ENCODE peak calls at places on chromosomes 11 and 22, in nine cellular contexts. One of them, this sample, is unnamed.

GRCh38 chr11:10592331-10592730 is 23.9 kb upstream of the LYVE1 start:
- DNase-seq in right lobe of liver: no peak
- DNase-seq in left ventricle myocardium inferior: no peak
- DNase-seq in pancreas: no peak
- DNase-seq in K562: no peak
- DNase-seq in psoas muscle: no peak
- DNase-seq in SK-N-SH: no peak
- DNase-seq in PC-9: no peak
- DNase-seq in endothelial cell of umbilical vein: peak; percentile 68
- DNase-seq in this sample: peak; percentile 15

GRCh38 chr11:60973699-60974098 is 2.2 kb downstream of the CD6 start:
- DNase-seq in PC-9: no peak
- DNase-seq in left ventricle myocardium inferior: no peak
- DNase-seq in pancreas: no peak
- DNase-seq in SK-N-SH: no peak
- DNase-seq in endothelial cell of umbilical vein: no peak
- DNase-seq in right lobe of liver: no peak
- DNase-seq in psoas muscle: no peak
- DNase-seq in K562: no peak
- DNase-seq in this sample: peak; percentile 8

GRCh38 chr11:10358696-10359095 is 53.8 kb downstream of the ADM start:
- DNase-seq in left ventricle myocardium inferior: no peak
- DNase-seq in K562: no peak
- DNase-seq in endothelial cell of umbilical vein: no peak
- DNase-seq in right lobe of liver: no peak
- DNase-seq in psoas muscle: no peak
- DNase-seq in pancreas: no peak
- DNase-seq in PC-9: no peak
- DNase-seq in SK-N-SH: no peak
- DNase-seq in this sample: no peak

GRCh38 chr22:39723899-39724351 is 153.4 kb downstream of the CACNA1I start:
- DNase-seq in pancreas: peak; percentile 41
- DNase-seq in right lobe of liver: peak; percentile 43
- DNase-seq in left ventricle myocardium inferior: no peak
- DNase-seq in K562: peak; percentile 69
- DNase-seq in PC-9: peak; percentile 35
- DNase-seq in endothelial cell of umbilical vein: no peak
- DNase-seq in psoas muscle: no peak
- DNase-seq in SK-N-SH: no peak
- DNase-seq in this sample: peak; percentile 46

GRCh38 chr11:59754494-59754858 is 700 bp upstream of the STX3 start:
- DNase-seq in PC-9: peak; percentile 21
- DNase-seq in K562: no peak
- DNase-seq in right lobe of liver: no peak
- DNase-seq in psoas muscle: no peak
- DNase-seq in endothelial cell of umbilical vein: no peak
- DNase-seq in SK-N-SH: peak; percentile 39
- DNase-seq in pancreas: peak; percentile 62
- DNase-seq in left ventricle myocardium inferior: peak; percentile 19
- DNase-seq in this sample: peak; percentile 35

GRCh38 chr11:14360976-14361375 is 2.0 kb upstream of the RRAS2 start:
- DNase-seq in K562: no peak
- DNase-seq in PC-9: no peak
- DNase-seq in SK-N-SH: no peak
- DNase-seq in left ventricle myocardium inferior: no peak
- DNase-seq in pancreas: no peak
- DNase-seq in endothelial cell of umbilical vein: no peak
- DNase-seq in right lobe of liver: no peak
- DNase-seq in psoas muscle: no peak
- DNase-seq in this sample: no peak

GRCh38 chr22:22903355-22903777 is 15.8 kb downstream of the IGLL5 start:
- DNase-seq in SK-N-SH: no peak
- DNase-seq in endothelial cell of umbilical vein: no peak
- DNase-seq in pancreas: no peak
- DNase-seq in PC-9: no peak
- DNase-seq in psoas muscle: no peak
- DNase-seq in left ventricle myocardium inferior: no peak
- DNase-seq in K562: peak; percentile 53
- DNase-seq in right lobe of liver: no peak
- DNase-seq in this sample: no peak

GRCh38 chr22:28440517-28441366 is 238.9 kb downstream of the TTC28 start:
- DNase-seq in psoas muscle: no peak
- DNase-seq in left ventricle myocardium inferior: no peak
- DNase-seq in right lobe of liver: no peak
- DNase-seq in SK-N-SH: peak; percentile 29
- DNase-seq in pancreas: no peak
- DNase-seq in K562: no peak
- DNase-seq in endothelial cell of umbilical vein: peak; percentile 16
- DNase-seq in PC-9: no peak
- DNase-seq in this sample: no peak

GRCh38 chr22:44625981-44626687 is 75.9 kb upstream of the PRR5 start:
- DNase-seq in K562: peak; percentile 81
- DNase-seq in SK-N-SH: peak; percentile 88
- DNase-seq in psoas muscle: peak; percentile 68
- DNase-seq in right lobe of liver: peak; percentile 69
- DNase-seq in pancreas: peak; percentile 84
- DNase-seq in left ventricle myocardium inferior: peak; percentile 62
- DNase-seq in endothelial cell of umbilical vein: peak; percentile 62
- DNase-seq in PC-9: peak; percentile 74
- DNase-seq in this sample: peak; percentile 67

GRCh38 chr11:121435132-121435531 is 17.0 kb upstream of the SORL1 start:
- DNase-seq in PC-9: no peak
- DNase-seq in endothelial cell of umbilical vein: no peak
- DNase-seq in psoas muscle: no peak
- DNase-seq in left ventricle myocardium inferior: no peak
- DNase-seq in K562: no peak
- DNase-seq in right lobe of liver: no peak
- DNase-seq in SK-N-SH: no peak
- DNase-seq in pancreas: no peak
- DNase-seq in this sample: no peak

GRCh38 chr11:36288442-36289225 is 590 bp downstream of the COMMD9 start:
- DNase-seq in psoas muscle: no peak
- DNase-seq in PC-9: no peak
- DNase-seq in endothelial cell of umbilical vein: no peak
- DNase-seq in pancreas: no peak
- DNase-seq in SK-N-SH: peak; percentile 21
- DNase-seq in right lobe of liver: no peak
- DNase-seq in left ventricle myocardium inferior: no peak
- DNase-seq in K562: no peak
- DNase-seq in this sample: no peak

GRCh38 chr11:36292311-36292722 is 3.1 kb upstream of the COMMD9 start:
- DNase-seq in left ventricle myocardium inferior: no peak
- DNase-seq in K562: peak; percentile 33
- DNase-seq in PC-9: no peak
- DNase-seq in pancreas: no peak
- DNase-seq in SK-N-SH: peak; percentile 71
- DNase-seq in right lobe of liver: no peak
- DNase-seq in psoas muscle: no peak
- DNase-seq in endothelial cell of umbilical vein: peak; percentile 46
- DNase-seq in this sample: peak; percentile 32

GRCh38 chr11:36289226-36289852 is at the start of gene COMMD9:
- DNase-seq in right lobe of liver: peak; percentile 95
- DNase-seq in psoas muscle: peak; percentile 94
- DNase-seq in SK-N-SH: peak; percentile 92
- DNase-seq in left ventricle myocardium inferior: peak; percentile 94
- DNase-seq in K562: peak; percentile 96
- DNase-seq in PC-9: peak; percentile 92
- DNase-seq in endothelial cell of umbilical vein: peak; percentile 93
- DNase-seq in pancreas: peak; percentile 93
- DNase-seq in this sample: peak; percentile 95
- TF ChIP-seq CTCF in right lobe of liver: no peak
- TF ChIP-seq CTCF in psoas muscle: no peak
- TF ChIP-seq CTCF in SK-N-SH: no peak
- TF ChIP-seq CTCF in left ventricle myocardium inferior: no peak
- TF ChIP-seq CTCF in K562: no peak
- TF ChIP-seq CTCF in PC-9: no peak
- TF ChIP-seq CTCF in endothelial cell of umbilical vein: no peak
- TF ChIP-seq CTCF in pancreas: no peak
- TF ChIP-seq CTCF in this sample: no peak

GRCh38 chr11:119460130-119460529 is 37.2 kb upstream of the THY1 start:
- DNase-seq in endothelial cell of umbilical vein: no peak
- DNase-seq in K562: no peak
- DNase-seq in left ventricle myocardium inferior: no peak
- DNase-seq in psoas muscle: no peak
- DNase-seq in pancreas: no peak
- DNase-seq in PC-9: no peak
- DNase-seq in SK-N-SH: no peak
- DNase-seq in right lobe of liver: no peak
- DNase-seq in this sample: no peak

GRCh38 chr11:119460582-119460981 is 37.6 kb upstream of the THY1 start:
- DNase-seq in left ventricle myocardium inferior: no peak
- DNase-seq in endothelial cell of umbilical vein: no peak
- DNase-seq in K562: no peak
- DNase-seq in psoas muscle: no peak
- DNase-seq in right lobe of liver: no peak
- DNase-seq in pancreas: no peak
- DNase-seq in PC-9: no peak
- DNase-seq in SK-N-SH: no peak
- DNase-seq in this sample: no peak

GRCh38 chr11:119459293-119459976 is 36.5 kb upstream of the THY1 start:
- DNase-seq in PC-9: no peak
- DNase-seq in left ventricle myocardium inferior: no peak
- DNase-seq in psoas muscle: no peak
- DNase-seq in pancreas: no peak
- DNase-seq in K562: no peak
- DNase-seq in endothelial cell of umbilical vein: no peak
- DNase-seq in SK-N-SH: peak; percentile 41
- DNase-seq in right lobe of liver: no peak
- DNase-seq in this sample: no peak

DNA sequence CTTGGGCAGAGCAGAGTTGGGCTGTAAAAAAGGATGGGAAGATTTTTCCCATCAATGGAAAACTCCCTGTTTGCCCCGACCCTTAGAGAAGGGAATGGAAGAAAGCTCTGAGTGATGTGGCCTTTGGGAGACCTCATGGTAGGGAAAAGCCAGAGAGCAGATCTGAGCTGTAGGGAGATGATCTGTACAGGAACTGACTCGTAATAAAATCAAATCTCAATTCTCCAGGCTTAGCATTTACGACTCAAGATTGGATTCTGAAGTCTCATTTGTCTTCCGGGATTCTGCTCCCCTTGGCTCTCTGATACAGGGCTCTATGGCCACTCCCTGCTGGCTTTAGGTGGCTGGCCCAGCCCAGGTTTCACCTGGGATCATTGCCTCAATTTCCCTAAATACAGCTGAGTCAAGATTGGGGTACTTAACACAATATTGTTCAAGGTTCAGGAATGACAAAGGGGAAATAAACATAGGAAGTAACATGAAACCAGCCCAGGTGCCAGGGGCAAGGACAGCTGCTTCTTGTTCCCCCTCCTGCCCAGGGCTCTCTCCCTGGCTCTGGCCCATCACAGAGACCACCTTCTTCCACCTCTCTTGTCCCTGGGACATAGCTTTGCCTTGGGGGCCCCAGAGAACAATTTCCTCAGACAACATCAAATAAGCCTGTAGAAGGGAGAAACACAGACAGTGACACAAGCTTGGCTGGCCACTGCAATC is 38.4 kb upstream of the THY1 start:
- DNase-seq in left ventricle myocardium inferior: no peak
- DNase-seq in pancreas: no peak
- DNase-seq in SK-N-SH: no peak
- DNase-seq in endothelial cell of umbilical vein: no peak
- DNase-seq in right lobe of liver: no peak
- DNase-seq in PC-9: no peak
- DNase-seq in K562: no peak
- DNase-seq in psoas muscle: no peak
- DNase-seq in this sample: no peak
- H3K4me3 ChIP-seq in left ventricle myocardium inferior: no peak overlapping the region
- H3K4me3 ChIP-seq in pancreas: no peak overlapping the region
- H3K4me3 ChIP-seq in SK-N-SH: no peak overlapping the region
- H3K4me3 ChIP-seq in endothelial cell of umbilical vein: no peak overlapping the region
- H3K4me3 ChIP-seq in right lobe of liver: no peak overlapping the region
- H3K4me3 ChIP-seq in PC-9: no peak overlapping the region
- H3K4me3 ChIP-seq in K562: no peak overlapping the region
- H3K4me3 ChIP-seq in psoas muscle: no peak overlapping the region
- H3K4me3 ChIP-seq in this sample: no peak overlapping the region

GRCh38 chr11:19922689-19923035 is 210.0 kb downstream of the NAV2 start:
- DNase-seq in PC-9: no peak
- DNase-seq in K562: no peak
- DNase-seq in left ventricle myocardium inferior: no peak
- DNase-seq in endothelial cell of umbilical vein: no peak
- DNase-seq in pancreas: no peak
- DNase-seq in psoas muscle: no peak
- DNase-seq in SK-N-SH: no peak
- DNase-seq in right lobe of liver: no peak
- DNase-seq in this sample: no peak
- H3K4me1 ChIP-seq in PC-9: peaks cover 62% of the 10 kb centered on the region
- H3K4me1 ChIP-seq in K562: no peaks in the 10 kb centered on the region
- H3K4me1 ChIP-seq in left ventricle myocardium inferior: peaks cover 23% of the 10 kb centered on the region
- H3K4me1 ChIP-seq in endothelial cell of umbilical vein: peaks cover 19% of the 10 kb centered on the region
- H3K4me1 ChIP-seq in pancreas: no peaks in the 10 kb centered on the region
- H3K4me1 ChIP-seq in psoas muscle: no peaks in the 10 kb centered on the region
- H3K4me1 ChIP-seq in SK-N-SH: peaks cover 16% of the 10 kb centered on the region
- H3K4me1 ChIP-seq in right lobe of liver: peaks cover 38% of the 10 kb centered on the region
- H3K4me1 ChIP-seq in this sample: no peaks in the 10 kb centered on the region

GRCh38 chr22:24482998-24483397 is 12.1 kb upstream of the UPB1 start:
- DNase-seq in pancreas: no peak
- DNase-seq in SK-N-SH: no peak
- DNase-seq in PC-9: no peak
- DNase-seq in K562: no peak
- DNase-seq in left ventricle myocardium inferior: no peak
- DNase-seq in right lobe of liver: no peak
- DNase-seq in endothelial cell of umbilical vein: no peak
- DNase-seq in psoas muscle: no peak
- DNase-seq in this sample: no peak

GRCh38 chr22:24483966-24484545 is 11.1 kb upstream of the UPB1 start:
- DNase-seq in right lobe of liver: no peak
- DNase-seq in left ventricle myocardium inferior: no peak
- DNase-seq in pancreas: no peak
- DNase-seq in SK-N-SH: no peak
- DNase-seq in K562: no peak
- DNase-seq in endothelial cell of umbilical vein: no peak
- DNase-seq in PC-9: no peak
- DNase-seq in psoas muscle: no peak
- DNase-seq in this sample: no peak

GRCh38 chr22:24485170-24485569 is 10.0 kb upstream of the UPB1 start:
- DNase-seq in K562: no peak
- DNase-seq in SK-N-SH: no peak
- DNase-seq in endothelial cell of umbilical vein: no peak
- DNase-seq in psoas muscle: no peak
- DNase-seq in pancreas: no peak
- DNase-seq in left ventricle myocardium inferior: no peak
- DNase-seq in right lobe of liver: peak; percentile 23
- DNase-seq in PC-9: no peak
- DNase-seq in this sample: no peak

GRCh38 chr22:24486501-24486921 is 8.6 kb upstream of the UPB1 start:
- DNase-seq in PC-9: peak; percentile 34
- DNase-seq in left ventricle myocardium inferior: no peak
- DNase-seq in right lobe of liver: peak; percentile 17
- DNase-seq in SK-N-SH: no peak
- DNase-seq in psoas muscle: no peak
- DNase-seq in endothelial cell of umbilical vein: peak; percentile 77
- DNase-seq in pancreas: no peak
- DNase-seq in K562: no peak
- DNase-seq in this sample: no peak

DNA sequence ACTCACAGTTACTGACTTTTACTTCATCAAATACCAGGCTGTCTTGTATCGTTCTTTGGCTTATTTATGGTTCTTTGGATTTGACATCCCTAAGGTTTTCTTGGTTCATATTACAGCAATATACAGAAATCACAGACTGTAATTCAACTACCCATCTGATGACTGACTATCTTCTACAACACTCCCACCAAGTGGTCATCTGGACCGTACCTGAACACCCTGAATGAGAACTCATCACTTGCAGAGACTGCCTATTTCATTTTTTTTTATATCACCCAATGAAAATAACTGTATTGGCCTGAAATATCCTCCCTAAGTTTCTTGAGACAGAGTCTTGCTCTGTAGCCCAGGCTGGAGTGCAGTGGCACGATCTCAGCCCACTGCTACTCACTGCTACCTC is 9.5 kb upstream of the UPB1 start:
- DNase-seq in psoas muscle: no peak
- DNase-seq in SK-N-SH: no peak
- DNase-seq in pancreas: no peak
- DNase-seq in endothelial cell of umbilical vein: no peak
- DNase-seq in PC-9: no peak
- DNase-seq in K562: no peak
- DNase-seq in left ventricle myocardium inferior: no peak
- DNase-seq in right lobe of liver: no peak
- DNase-seq in this sample: no peak
- TF ChIP-seq CTCF in psoas muscle: peak; percentile 23
- TF ChIP-seq CTCF in SK-N-SH: peak; percentile 51
- TF ChIP-seq CTCF in pancreas: no peak
- TF ChIP-seq CTCF in endothelial cell of umbilical vein: no peak
- TF ChIP-seq CTCF in PC-9: no peak
- TF ChIP-seq CTCF in K562: no peak
- TF ChIP-seq CTCF in left ventricle myocardium inferior: peak; percentile 68
- TF ChIP-seq CTCF in right lobe of liver: peak; percentile 36
- TF ChIP-seq CTCF in this sample: no peak